ENCODE peak calls at places on chromosomes 12 and 14, in six cellular contexts. K, A, Q, C, R and F are unnamed samples.

GRCh38 chr14:99602054-99602787 is 1.8 kb downstream of the CCDC85C start:
- DNase-seq in K (no peak), A (no peak), Q (peak), C (no peak), R (no peak), F (no peak)

GRCh38 chr12:49689236-49689635 is 18.0 kb downstream of the FMNL3 start:
- DNase-seq in R (no peak), Q (no peak), K (no peak), A (no peak), C (no peak), F (no peak)

GRCh38 chr14:24565766-24566165 is 10.3 kb downstream of the CTSG start:
- DNase-seq in C (no peak), Q (no peak), R (no peak), K (no peak), A (no peak), F (peak)

GRCh38 chr14:78674820-78675219 is 504.6 kb downstream of the NRXN3 start:
- DNase-seq in C (no peak), R (no peak), K (no peak), Q (no peak), A (no peak), F (no peak)

GRCh38 chr14:65422093-65422834 is 9.7 kb downstream of the FUT8 start:
- DNase-seq in C (no peak), A (no peak), R (no peak), K (no peak), Q (no peak), F (no peak)

GRCh38 chr12:108668532-108668931 is 34.8 kb upstream of the SELPLG start:
- DNase-seq in Q (no peak), A (no peak), K (no peak), R (no peak), C (no peak), F (no peak)

GRCh38 chr14:78697341-78697740 is 527.2 kb downstream of the NRXN3 start:
- DNase-seq in C (peak), A (no peak), K (no peak), Q (peak), R (peak), F (peak)

GRCh38 chr12:126204326-126204725 is 1139.1 kb downstream of the AACS start:
- DNase-seq in Q (no peak), A (no peak), R (no peak), C (no peak), K (no peak), F (no peak)

GRCh38 chr14:24195186-24196070 is at the start of gene TM9SF1:
- DNase-seq in A (peak), Q (peak), K (peak), C (peak), R (peak), F (no peak)

GRCh38 chr12:89354630-89354931 is 2.3 kb upstream of the DUSP6 start:
- DNase-seq in A (no peak), K (no peak), C (peak), Q (no peak), R (no peak), F (no peak)

GRCh38 chr12:64169999-64170398 is 52.1 kb downstream of the KICS2 start:
- DNase-seq in A (no peak), K (no peak), R (no peak), Q (no peak), C (no peak), F (no peak)

GRCh38 chr12:64610092-64610659 is at the start of gene RASSF3:
- DNase-seq in A (peak), K (no peak), Q (peak), C (peak), R (peak), F (no peak)

DNA sequence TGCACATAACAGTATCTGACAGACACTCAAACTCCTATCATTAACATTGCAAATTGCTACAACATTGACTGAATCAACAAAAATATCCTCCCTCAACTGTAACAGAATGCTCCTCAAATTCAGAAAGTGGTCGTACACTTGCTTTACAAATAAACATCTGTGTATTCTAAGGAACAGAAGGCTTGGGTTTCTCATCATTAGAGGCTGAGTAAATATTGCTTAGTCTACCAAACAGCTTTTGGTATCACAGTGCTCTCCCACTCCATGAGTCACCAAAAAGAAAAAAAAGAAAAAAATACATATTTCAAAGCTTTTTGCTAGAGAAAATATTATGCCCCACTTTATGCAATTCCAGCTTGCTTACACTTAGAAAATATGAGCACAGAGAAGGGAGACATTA is 23.9 kb downstream of the FERMT2 start:
- DNase-seq in C (no peak), K (no peak), Q (peak), R (no peak), A (no peak), F (no peak)
- H3K4me3 ChIP-seq in C (no peak), K (no peak), Q (peak), R (no peak), A (no peak), F (no peak)

DNA sequence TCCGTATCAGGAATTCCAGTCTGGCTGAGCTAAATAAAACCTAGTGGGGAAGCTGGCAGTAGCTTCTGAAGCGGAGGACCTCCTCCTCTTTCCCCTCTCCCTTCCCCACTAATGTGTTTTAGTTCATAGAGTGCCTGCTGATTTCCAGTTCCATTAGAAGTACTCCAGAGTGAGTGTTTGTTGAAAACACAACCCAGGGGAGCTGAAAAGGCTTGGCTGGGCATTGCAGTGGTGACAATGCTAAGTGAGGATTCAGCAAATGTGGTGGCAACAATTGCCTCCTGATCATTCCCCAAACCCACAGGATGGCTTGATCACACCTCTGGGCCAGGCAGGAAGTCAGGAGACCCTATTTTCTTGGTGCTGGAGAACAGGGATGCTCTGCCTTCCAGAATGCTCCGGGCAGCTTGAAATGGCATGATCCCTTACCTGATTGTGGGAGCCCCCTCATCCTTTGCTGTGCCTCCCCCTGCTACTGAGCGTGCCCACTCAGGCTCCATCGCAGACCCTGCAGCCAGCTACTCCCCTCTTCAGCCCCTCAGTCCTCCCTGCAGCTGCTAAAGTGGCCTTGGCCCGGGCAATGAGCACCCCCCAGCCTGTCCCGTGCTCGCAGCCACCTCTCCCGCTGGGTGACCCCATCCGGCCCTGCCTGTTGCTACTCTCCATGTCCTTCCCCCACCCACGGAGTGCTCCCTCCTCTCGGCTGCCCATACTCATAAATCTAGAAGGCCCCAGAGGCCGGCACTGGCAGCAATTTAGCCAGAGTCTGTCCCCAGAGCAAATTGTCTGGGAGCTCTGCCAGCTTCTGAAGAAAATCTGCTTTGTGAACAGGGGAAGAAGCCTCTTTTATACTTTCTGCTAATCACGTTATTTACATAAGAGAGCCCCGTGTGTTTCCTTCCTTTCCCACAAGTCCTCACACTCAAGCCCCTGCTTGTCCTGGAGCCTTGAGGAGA is 143.9 kb upstream of the FRMD6 start:
- DNase-seq in K (no peak), A (no peak), Q (no peak), R (no peak), C (no peak), F (no peak)
- TF ChIP-seq POLR2AphosphoS5 in K (no peak), A (no peak), Q (no peak), R (no peak), C (no peak), F (peak)

GRCh38 chr14:90061849-90062794 is at the start of gene KCNK13:
- DNase-seq in K (no peak), C (peak), R (no peak), A (peak), Q (no peak), F (no peak)
- TF ChIP-seq EZH2 in K (peak), C (peak), R (no peak), A (peak), Q (no peak), F (peak)

DNA sequence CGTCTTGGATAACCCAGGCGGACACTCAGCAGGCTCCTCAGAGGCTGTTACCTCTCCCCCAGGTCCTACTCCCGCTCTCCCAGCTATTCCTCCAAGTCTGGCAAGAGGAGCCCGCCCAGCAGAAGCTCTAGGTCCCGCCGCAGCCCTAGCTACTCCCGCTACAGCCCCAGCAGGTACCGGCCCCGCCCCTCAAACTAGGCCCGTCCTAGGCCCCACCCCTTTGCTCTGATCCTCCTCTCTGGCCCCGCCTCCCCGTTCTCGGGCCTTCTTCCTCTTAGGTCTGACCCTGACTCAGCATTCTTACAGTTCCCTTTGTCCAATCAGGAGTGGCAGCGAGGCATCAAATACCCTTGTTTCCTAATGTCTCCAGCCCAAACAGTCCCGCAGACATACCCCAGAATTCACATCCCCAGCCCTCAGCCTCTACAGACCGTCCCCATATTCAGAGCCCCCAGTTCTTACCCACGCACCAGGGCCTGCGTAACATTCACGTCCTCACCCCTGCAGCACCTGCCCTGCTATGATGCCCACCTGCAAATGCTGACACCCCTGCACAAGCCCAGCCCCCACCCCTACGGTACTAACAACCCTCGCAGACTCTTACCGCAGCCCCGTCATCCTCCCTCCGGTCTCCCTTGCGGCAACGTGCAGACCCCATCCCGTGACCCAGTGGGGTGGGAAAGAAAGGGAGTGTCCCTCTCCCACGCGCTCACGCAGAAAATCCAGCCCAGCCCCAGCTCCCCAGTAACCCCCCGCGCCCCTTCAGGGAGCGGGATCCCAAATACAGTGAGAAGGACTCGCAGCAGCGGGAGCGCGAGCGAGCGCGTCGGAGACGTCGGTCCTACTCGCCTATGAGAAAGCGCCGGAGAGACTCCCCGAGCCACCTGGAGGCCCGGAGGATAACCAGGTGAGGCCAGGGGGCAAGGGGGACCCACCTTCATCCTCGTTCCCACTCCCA is 25.0 kb upstream of the HSPB8 start:
- DNase-seq in Q (no peak), A (peak), C (peak), K (no peak), R (peak), F (no peak)
- H3K4me3 ChIP-seq in Q (no peak), A (peak), C (peak), K (no peak), R (no peak), F (no peak)

DNA sequence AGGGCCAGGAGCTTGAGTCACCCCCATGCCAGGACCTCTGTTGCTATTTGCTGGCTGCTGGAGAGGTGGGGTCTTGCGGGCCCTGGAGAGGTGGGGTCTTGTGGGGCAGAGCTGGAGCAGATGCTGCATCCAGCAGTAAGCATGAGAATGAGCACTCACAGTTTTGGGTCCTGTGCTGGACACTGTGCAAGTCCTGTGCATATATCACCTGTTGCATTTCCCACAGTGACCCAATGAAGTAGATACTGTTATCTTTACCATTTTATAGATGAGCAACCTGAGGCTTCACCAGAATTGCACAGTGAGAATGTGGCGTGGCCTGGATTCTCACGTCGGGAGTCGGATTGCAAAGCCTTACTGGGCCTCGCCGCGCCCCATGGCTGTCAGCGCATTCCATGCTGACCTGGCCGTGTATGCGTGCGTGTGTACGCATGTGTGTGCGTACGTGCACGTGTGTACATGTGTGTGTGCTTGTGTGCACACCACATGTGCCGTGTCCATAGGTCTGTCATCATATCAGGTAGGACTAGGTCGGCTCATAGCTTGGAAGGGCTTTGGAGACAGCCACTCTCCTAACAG is 12.0 kb downstream of the COA8 start:
- DNase-seq in C (no peak), R (no peak), Q (no peak), A (no peak), K (no peak), F (no peak)
- TF ChIP-seq POLR2AphosphoS5 in C (no peak), R (no peak), Q (no peak), A (no peak), K (no peak), F (no peak)

DNA sequence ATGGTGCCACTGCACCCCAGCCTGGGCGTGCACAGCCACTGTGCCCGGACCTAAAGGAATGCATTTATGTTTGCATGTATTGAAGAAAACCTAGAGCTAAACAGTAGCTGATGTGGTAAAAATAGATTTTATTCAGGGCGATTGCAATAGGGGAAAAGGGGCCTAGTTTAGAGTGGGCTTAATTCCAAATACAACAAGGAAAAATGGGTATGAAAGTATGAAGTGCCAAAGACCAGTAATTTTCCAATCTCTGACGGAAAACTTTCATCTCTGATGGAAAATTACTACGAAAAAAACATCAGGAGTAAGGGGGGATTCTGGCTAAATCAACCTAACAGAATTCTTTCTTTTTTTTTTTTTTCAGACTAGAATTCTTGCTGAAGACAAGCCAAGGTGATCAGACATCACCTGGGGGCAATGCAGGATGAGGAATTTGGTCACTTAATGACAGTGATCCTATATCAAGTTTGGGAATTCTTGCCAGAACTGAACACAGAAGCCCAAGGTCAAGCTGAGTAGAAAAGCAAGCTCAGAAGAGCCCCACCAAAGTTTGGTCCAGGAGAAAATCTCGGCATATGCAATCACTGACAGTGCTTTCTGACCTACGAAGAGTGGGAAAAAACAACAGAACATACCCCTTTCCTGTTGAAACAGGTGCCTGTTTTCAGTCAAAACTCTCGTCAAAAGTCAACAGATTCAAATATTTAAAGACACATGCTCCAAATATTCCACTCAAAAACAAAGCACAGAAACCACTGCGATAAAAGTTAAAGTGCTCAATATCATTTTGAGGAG is 13.7 kb upstream of the APOBEC1 start:
- DNase-seq in C (no peak), K (no peak), R (no peak), A (no peak), Q (no peak), F (no peak)
- TF ChIP-seq EZH2 in C (no peak), K (no peak), R (no peak), A (no peak), Q (no peak), F (no peak)

DNA sequence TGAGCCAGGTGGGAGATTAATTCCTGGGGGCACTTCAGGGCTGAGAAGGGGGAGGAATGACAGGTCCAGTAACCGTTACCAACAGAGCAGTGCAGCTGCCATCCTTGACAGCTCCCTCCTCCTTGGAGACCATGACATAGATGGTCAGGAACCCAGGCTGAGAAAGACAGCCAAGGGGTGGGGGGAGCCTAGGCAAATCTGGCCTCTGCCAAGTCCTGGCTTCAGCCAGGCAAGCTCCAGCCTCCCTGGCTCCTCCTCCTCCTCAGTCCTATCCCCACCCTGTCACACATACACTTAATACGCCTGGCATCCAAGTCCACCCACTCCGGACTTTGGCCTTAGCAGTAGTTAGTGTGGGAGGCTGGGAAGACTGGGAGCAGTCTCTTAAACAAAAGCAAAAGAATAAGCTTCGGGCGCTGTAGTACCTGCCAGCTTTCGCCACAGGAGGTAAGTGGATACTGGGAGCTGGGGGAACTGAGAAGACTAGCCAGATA is at the start of gene RDH5:
- DNase-seq in Q (peak), A (no peak), R (no peak), C (no peak), K (no peak), F (no peak)
- H3K4me3 ChIP-seq in Q (peak), A (no peak), R (no peak), C (no peak), K (no peak), F (no peak)